ENCODE peak calls at places on chromosomes 5 and 9, in nine cellular contexts. V is ovary, X is endothelial cell, B is GM23338, F is endodermal cell, S is esophagus squamous epithelium, L is cardiac muscle cell, A is lung, I is colonic mucosa. R is an unnamed sample.

GRCh38 chr5:58759745-58760144 is 176.9 kb downstream of the RAB3C start:
- DNase-seq in V (no peak), X (no peak), F (no peak), A (no peak), I (no peak), L (peak), S (no peak), B (no peak), R (no peak)

GRCh38 chr9:71079451-71079850 is 42.0 kb downstream of the TRPM3 start:
- DNase-seq in I (no peak), F (no peak), L (peak), X (no peak), V (no peak), S (no peak), B (no peak), A (no peak), R (no peak)

GRCh38 chr9:90999425-91000397 is 198.1 kb downstream of the SYK start:
- DNase-seq in L (no peak), S (no peak), V (no peak), A (no peak), I (no peak), F (no peak), X (no peak), B (no peak), R (no peak)

GRCh38 chr5:6430418-6431028 is 18.1 kb upstream of the UBE2QL1 start:
- DNase-seq in X (no peak), F (no peak), A (no peak), V (no peak), S (no peak), I (no peak), L (no peak), B (no peak), R (no peak)

GRCh38 chr9:13444696-13445095 is 165.2 kb upstream of the MPDZ start:
- DNase-seq in X (no peak), V (no peak), S (no peak), I (no peak), L (no peak), B (no peak), F (no peak), A (no peak), R (no peak)

GRCh38 chr9:88041447-88041846 is 67.1 kb upstream of the CDK20 start:
- DNase-seq in I (no peak), B (peak), F (peak), L (peak), X (no peak), S (no peak), V (no peak), A (no peak), R (no peak)

GRCh38 chr9:2622361-2623045 is 916 bp downstream of the VLDLR start:
- DNase-seq in S (no peak), V (peak), I (peak), L (peak), X (peak), F (peak), A (peak), B (peak), R (peak)

GRCh38 chr5:74257645-74258328 is 382.7 kb downstream of the ENC1 start:
- DNase-seq in A (peak), V (peak), X (no peak), I (peak), F (peak), B (peak), S (peak), L (peak), R (no peak)

GRCh38 chr5:133757396-133757795 is 145.1 kb upstream of the FSTL4 start:
- DNase-seq in I (no peak), S (no peak), L (no peak), A (no peak), V (no peak), B (peak), F (no peak), X (no peak), R (no peak)

GRCh38 chr9:14511452-14511851 is 181.8 kb downstream of the ZDHHC21 start:
- DNase-seq in I (no peak), F (no peak), L (no peak), B (no peak), X (no peak), S (no peak), A (no peak), V (no peak), R (no peak)

GRCh38 chr5:73544429-73545402 is 20.7 kb downstream of the ANKRA2 start:
- DNase-seq in B (no peak), L (peak), I (peak), A (peak), V (no peak), F (no peak), S (no peak), X (no peak), R (no peak)

GRCh38 chr5:144191998-144192397 is 21.3 kb downstream of the KCTD16 start:
- DNase-seq in B (peak), V (no peak), A (no peak), I (no peak), S (no peak), X (no peak), F (no peak), L (peak), R (no peak)
- TF ChIP-seq CTCF in B (peak), V (no peak), A (peak), I (peak), S (peak), X (peak), F (peak), L (peak), R (peak)

GRCh38 chr5:151903243-151903653 is 21.4 kb downstream of the GLRA1 start:
- DNase-seq in L (no peak), F (peak), I (no peak), A (no peak), V (no peak), X (no peak), B (peak), S (no peak), R (no peak)

GRCh38 chr5:151906246-151906645 is 18.4 kb downstream of the GLRA1 start:
- DNase-seq in X (no peak), V (no peak), A (no peak), F (no peak), S (no peak), L (peak), I (no peak), B (no peak), R (no peak)

GRCh38 chr5:151905639-151906038 is 19.0 kb downstream of the GLRA1 start:
- DNase-seq in L (no peak), X (no peak), I (no peak), F (no peak), A (no peak), S (no peak), B (no peak), V (no peak), R (no peak)

GRCh38 chr5:151904127-151904526 is 20.5 kb downstream of the GLRA1 start:
- DNase-seq in X (no peak), F (no peak), V (no peak), A (no peak), S (no peak), B (no peak), L (no peak), I (no peak), R (no peak)

DNA sequence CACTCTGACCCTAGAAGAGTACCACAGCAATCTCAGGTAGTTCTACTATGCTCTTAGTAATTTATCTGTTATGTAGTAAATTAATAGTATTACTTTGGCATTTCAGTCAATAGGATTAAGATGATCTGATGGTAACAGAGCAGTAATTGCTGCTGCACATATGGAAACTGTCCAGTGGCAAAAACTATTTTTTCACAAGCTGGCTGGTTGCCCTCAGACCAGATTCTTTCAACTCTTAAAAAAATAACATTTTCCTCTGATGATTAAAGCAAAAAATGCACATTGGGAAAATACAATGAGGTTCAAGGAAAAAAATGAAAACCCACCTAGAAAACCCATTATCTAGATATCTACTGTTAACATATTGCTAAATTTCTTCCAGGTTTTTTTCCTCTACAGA is 19.7 kb downstream of the GLRA1 start:
- DNase-seq in S (no peak), B (no peak), I (no peak), V (no peak), A (no peak), F (no peak), L (peak), X (no peak), R (no peak)
- TF ChIP-seq CTCF in S (no peak), B (no peak), I (no peak), V (no peak), A (no peak), F (no peak), L (no peak), X (no peak), R (no peak)

GRCh38 chr9:95875305-95876137 is at the start of gene ERCC6L2:
- DNase-seq in X (peak), S (peak), I (peak), F (peak), B (peak), L (peak), A (peak), V (peak), R (peak)
- TF ChIP-seq CTCF in X (no peak), S (no peak), I (no peak), F (no peak), B (no peak), L (no peak), A (no peak), V (peak), R (no peak)

GRCh38 chr5:54692631-54693030 is 175.1 kb downstream of the SNX18 start:
- DNase-seq in F (no peak), V (no peak), X (no peak), I (no peak), A (no peak), S (no peak), B (no peak), L (no peak), R (no peak)

GRCh38 chr5:54696931-54697330 is 179.4 kb downstream of the SNX18 start:
- DNase-seq in F (no peak), L (peak), S (no peak), A (no peak), I (no peak), V (no peak), X (no peak), B (no peak), R (no peak)

GRCh38 chr5:54693936-54694510 is 176.5 kb downstream of the SNX18 start:
- DNase-seq in S (no peak), B (no peak), A (no peak), L (no peak), I (no peak), X (no peak), F (no peak), V (no peak), R (no peak)

GRCh38 chr5:54691644-54692043 is 174.1 kb downstream of the SNX18 start:
- DNase-seq in I (no peak), S (no peak), X (no peak), A (no peak), V (no peak), B (no peak), F (no peak), L (no peak), R (no peak)

GRCh38 chr5:54695198-54695966 is 177.8 kb downstream of the SNX18 start:
- DNase-seq in L (no peak), S (no peak), I (no peak), X (no peak), B (no peak), F (no peak), A (peak), V (no peak), R (no peak)
- TF ChIP-seq CTCF in L (no peak), S (no peak), I (no peak), X (no peak), B (no peak), F (no peak), A (no peak), V (no peak), R (no peak)

DNA sequence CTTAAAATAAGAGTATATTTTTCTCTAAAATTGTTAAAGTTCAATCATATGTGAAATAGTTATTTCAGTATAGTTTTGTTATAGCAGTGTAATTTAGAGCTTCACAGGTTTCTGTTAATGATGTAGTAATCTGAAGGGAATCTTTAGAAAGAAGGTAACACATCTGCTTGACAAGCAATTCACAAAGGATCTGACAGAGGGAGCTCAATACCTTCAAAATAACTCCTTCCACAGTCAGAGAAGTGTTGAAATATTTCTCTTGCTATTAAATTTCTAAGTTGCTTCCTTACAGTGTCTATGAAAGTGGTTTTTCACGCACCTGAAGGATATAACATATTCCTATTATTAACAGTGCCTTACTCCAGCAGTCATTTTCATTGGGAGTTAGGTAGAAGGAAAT is 44.9 kb downstream of the SLC25A51 start:
- DNase-seq in I (no peak), A (no peak), S (no peak), X (no peak), V (no peak), L (peak), F (no peak), B (no peak), R (no peak)
- TF ChIP-seq CTCF in I (no peak), A (no peak), S (no peak), X (no peak), V (no peak), L (peak), F (peak), B (peak), R (peak)

GRCh38 chr9:94937214-94937903 is 210.9 kb downstream of the AOPEP start:
- DNase-seq in S (no peak), A (no peak), X (no peak), V (no peak), I (no peak), F (no peak), L (peak), B (no peak), R (no peak)
- TF ChIP-seq CTCF in S (no peak), A (no peak), X (no peak), V (no peak), I (no peak), F (no peak), L (no peak), B (no peak), R (no peak)

GRCh38 chr5:108749130-108749861 is 1.6 kb downstream of the FER start:
- DNase-seq in S (no peak), F (no peak), B (peak), A (no peak), L (no peak), I (peak), V (no peak), X (no peak), R (peak)
- TF ChIP-seq CTCF in S (no peak), F (no peak), B (peak), A (no peak), L (no peak), I (no peak), V (no peak), X (no peak), R (no peak)

DNA sequence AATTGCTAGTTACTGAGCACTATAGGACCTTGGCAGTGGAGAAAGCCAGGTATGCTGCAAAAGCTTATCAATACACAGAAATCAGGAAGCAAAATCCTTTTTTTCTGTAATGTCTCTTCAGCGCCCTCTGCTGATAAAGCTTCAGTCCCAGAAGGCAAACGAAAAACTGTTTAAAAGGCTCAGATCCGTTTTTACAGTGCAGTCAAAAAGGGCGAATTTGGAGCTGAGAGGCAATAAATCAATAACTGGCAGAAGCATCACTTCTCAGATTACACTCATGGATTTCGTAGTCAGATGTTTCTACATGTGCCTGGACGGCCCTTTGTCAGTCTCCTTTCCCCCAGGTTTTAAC is 1.1 kb upstream of the MAN2A1 start:
- DNase-seq in F (no peak), A (no peak), X (peak), I (peak), L (no peak), S (no peak), B (peak), V (no peak), R (peak)
- TF ChIP-seq CTCF in F (peak), A (peak), X (peak), I (peak), L (peak), S (no peak), B (peak), V (no peak), R (peak)

DNA sequence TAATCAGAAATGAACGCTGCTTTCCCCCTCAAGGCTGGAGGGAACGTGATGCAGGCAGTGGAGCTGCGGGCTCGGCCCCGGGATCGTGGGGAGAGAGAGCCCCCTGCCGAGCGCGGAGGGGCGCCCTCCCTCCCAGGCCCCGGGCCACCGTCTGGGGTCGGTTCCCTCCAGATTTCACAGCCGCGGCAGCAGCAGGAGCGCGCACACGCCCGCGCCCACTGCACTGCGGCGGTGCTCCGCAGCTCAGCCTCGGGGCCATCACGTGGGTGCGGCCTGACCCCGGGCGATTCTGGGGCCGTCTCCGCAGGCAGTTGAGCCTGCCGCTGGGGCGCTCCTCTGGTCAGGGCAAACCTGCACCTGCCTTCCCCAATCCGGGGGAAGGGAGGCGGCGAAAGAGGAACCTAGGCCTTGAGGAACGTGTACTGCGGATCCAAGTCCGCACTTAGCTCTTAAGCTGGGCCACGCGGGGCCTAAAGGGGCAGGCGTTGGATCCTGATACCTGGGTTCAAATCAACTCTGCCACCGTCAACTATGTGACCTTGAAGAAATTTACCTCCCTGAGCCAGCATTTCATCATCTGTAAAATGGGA is 9.4 kb upstream of the DELE1 start:
- DNase-seq in F (peak), A (peak), L (peak), I (peak), X (peak), B (peak), V (peak), S (no peak), R (peak)
- TF ChIP-seq CTCF in F (peak), A (peak), L (peak), I (no peak), X (no peak), B (no peak), V (no peak), S (peak), R (peak)

GRCh38 chr9:103928452-103928851 is 165.7 kb upstream of the SMC2 start:
- DNase-seq in A (no peak), L (peak), I (no peak), S (no peak), X (no peak), B (no peak), F (no peak), V (no peak), R (no peak)
- TF ChIP-seq CTCF in A (no peak), L (no peak), I (no peak), S (no peak), X (no peak), B (no peak), F (no peak), V (no peak), R (no peak)

R was measured in progenitor cell of endocrine pancreas.